ENCODE peak calls at places on chromosome 12, in nine cellular contexts. One of them, this sample, is unnamed.

GRCh38 chr12:113190761-113191160 is 5.2 kb downstream of the RITA1 start:
- DNase-seq in heart left ventricle: no peak
- DNase-seq in stomach: no peak
- DNase-seq in prostate gland: no peak
- DNase-seq in uterus: no peak
- DNase-seq in K562: peak; percentile 88
- DNase-seq in spleen: no peak
- DNase-seq in H1: no peak
- DNase-seq in breast epithelium: no peak
- DNase-seq in this sample: peak; percentile 66

GRCh38 chr12:48933664-48934311 is 8.5 kb upstream of the FKBP11 start:
- DNase-seq in heart left ventricle: no peak
- DNase-seq in stomach: no peak
- DNase-seq in prostate gland: no peak
- DNase-seq in uterus: no peak
- DNase-seq in K562: no peak
- DNase-seq in spleen: peak; percentile 23
- DNase-seq in H1: no peak
- DNase-seq in breast epithelium: no peak
- DNase-seq in this sample: no peak

GRCh38 chr12:46571593-46571992 is 199.0 kb upstream of the SLC38A2 start:
- DNase-seq in heart left ventricle: no peak
- DNase-seq in stomach: no peak
- DNase-seq in prostate gland: no peak
- DNase-seq in uterus: no peak
- DNase-seq in K562: no peak
- DNase-seq in spleen: no peak
- DNase-seq in H1: no peak
- DNase-seq in breast epithelium: no peak
- DNase-seq in this sample: no peak

GRCh38 chr12:46507766-46508165 is 135.2 kb upstream of the SLC38A2 start:
- DNase-seq in heart left ventricle: no peak
- DNase-seq in stomach: no peak
- DNase-seq in prostate gland: no peak
- DNase-seq in uterus: no peak
- DNase-seq in K562: no peak
- DNase-seq in spleen: no peak
- DNase-seq in H1: no peak
- DNase-seq in breast epithelium: no peak
- DNase-seq in this sample: no peak

GRCh38 chr12:76704693-76705092 is 59.2 kb upstream of the ZDHHC17 start:
- DNase-seq in heart left ventricle: no peak
- DNase-seq in stomach: no peak
- DNase-seq in prostate gland: no peak
- DNase-seq in uterus: no peak
- DNase-seq in K562: no peak
- DNase-seq in spleen: no peak
- DNase-seq in H1: no peak
- DNase-seq in breast epithelium: no peak
- DNase-seq in this sample: no peak

GRCh38 chr12:82942963-82943362 is 256.3 kb downstream of the TMTC2 start:
- DNase-seq in heart left ventricle: no peak
- DNase-seq in stomach: no peak
- DNase-seq in prostate gland: no peak
- DNase-seq in uterus: no peak
- DNase-seq in K562: no peak
- DNase-seq in spleen: no peak
- DNase-seq in H1: no peak
- DNase-seq in breast epithelium: no peak
- DNase-seq in this sample: no peak

GRCh38 chr12:43402431-43402830 is 149.6 kb downstream of the ADAMTS20 start:
- DNase-seq in heart left ventricle: no peak
- DNase-seq in stomach: no peak
- DNase-seq in prostate gland: no peak
- DNase-seq in uterus: no peak
- DNase-seq in K562: no peak
- DNase-seq in spleen: no peak
- DNase-seq in H1: no peak
- DNase-seq in breast epithelium: no peak
- DNase-seq in this sample: no peak

GRCh38 chr12:108459106-108459505 is 56.0 kb upstream of the FICD start:
- DNase-seq in heart left ventricle: no peak
- DNase-seq in stomach: no peak
- DNase-seq in prostate gland: no peak
- DNase-seq in uterus: no peak
- DNase-seq in K562: no peak
- DNase-seq in spleen: no peak
- DNase-seq in H1: no peak
- DNase-seq in breast epithelium: no peak
- DNase-seq in this sample: no peak

GRCh38 chr12:50764861-50765324 is 992 bp downstream of the ATF1 start:
- DNase-seq in heart left ventricle: no peak
- DNase-seq in stomach: no peak
- DNase-seq in prostate gland: no peak
- DNase-seq in uterus: peak; percentile 26
- DNase-seq in K562: peak; percentile 49
- DNase-seq in spleen: no peak
- DNase-seq in H1: no peak
- DNase-seq in breast epithelium: peak; percentile 21
- DNase-seq in this sample: peak; percentile 54

GRCh38 chr12:29191267-29191889 is 42.3 kb downstream of the FAR2 start:
- DNase-seq in heart left ventricle: no peak
- DNase-seq in stomach: no peak
- DNase-seq in prostate gland: no peak
- DNase-seq in uterus: no peak
- DNase-seq in K562: no peak
- DNase-seq in spleen: no peak
- DNase-seq in H1: no peak
- DNase-seq in breast epithelium: no peak
- DNase-seq in this sample: no peak

GRCh38 chr12:4250691-4251090 is 22.9 kb upstream of the CCND2 start:
- DNase-seq in heart left ventricle: no peak
- DNase-seq in stomach: no peak
- DNase-seq in prostate gland: no peak
- DNase-seq in uterus: no peak
- DNase-seq in K562: no peak
- DNase-seq in spleen: no peak
- DNase-seq in H1: no peak
- DNase-seq in breast epithelium: no peak
- DNase-seq in this sample: no peak

GRCh38 chr12:57142121-57142520 is 5.3 kb downstream of the LRP1-AS start:
- DNase-seq in heart left ventricle: no peak
- DNase-seq in stomach: no peak
- DNase-seq in prostate gland: no peak
- DNase-seq in uterus: peak; percentile 73
- DNase-seq in K562: no peak
- DNase-seq in spleen: no peak
- DNase-seq in H1: no peak
- DNase-seq in breast epithelium: no peak
- DNase-seq in this sample: no peak

GRCh38 chr12:57141249-57141648 is 6.2 kb downstream of the LRP1-AS start:
- DNase-seq in heart left ventricle: no peak
- DNase-seq in stomach: no peak
- DNase-seq in prostate gland: no peak
- DNase-seq in uterus: no peak
- DNase-seq in K562: no peak
- DNase-seq in spleen: no peak
- DNase-seq in H1: no peak
- DNase-seq in breast epithelium: no peak
- DNase-seq in this sample: no peak

GRCh38 chr12:57142727-57143126 is 4.7 kb downstream of the LRP1-AS start:
- DNase-seq in heart left ventricle: no peak
- DNase-seq in stomach: no peak
- DNase-seq in prostate gland: no peak
- DNase-seq in uterus: no peak
- DNase-seq in K562: no peak
- DNase-seq in spleen: no peak
- DNase-seq in H1: no peak
- DNase-seq in breast epithelium: no peak
- DNase-seq in this sample: no peak

GRCh38 chr12:57138526-57139272 is 8.7 kb downstream of the LRP1-AS start:
- DNase-seq in heart left ventricle: peak; percentile 87
- DNase-seq in stomach: no peak
- DNase-seq in prostate gland: no peak
- DNase-seq in uterus: peak; percentile 83
- DNase-seq in K562: peak; percentile 49
- DNase-seq in spleen: no peak
- DNase-seq in H1: no peak
- DNase-seq in breast epithelium: no peak
- DNase-seq in this sample: peak; percentile 71

GRCh38 chr12:57139796-57140649 is 7.4 kb downstream of the LRP1-AS start:
- DNase-seq in heart left ventricle: no peak
- DNase-seq in stomach: no peak
- DNase-seq in prostate gland: no peak
- DNase-seq in uterus: no peak
- DNase-seq in K562: no peak
- DNase-seq in spleen: no peak
- DNase-seq in H1: no peak
- DNase-seq in breast epithelium: no peak
- DNase-seq in this sample: no peak
- TF ChIP-seq POLR2A in heart left ventricle: no peak
- TF ChIP-seq POLR2A in stomach: no peak
- TF ChIP-seq POLR2A in prostate gland: no peak
- TF ChIP-seq POLR2A in uterus: no peak
- TF ChIP-seq POLR2A in K562: no peak
- TF ChIP-seq POLR2A in spleen: no peak
- TF ChIP-seq POLR2A in H1: no peak
- TF ChIP-seq POLR2A in breast epithelium: no peak
- TF ChIP-seq POLR2A in this sample: no peak

GRCh38 chr12:65638324-65638723 is 186.0 kb upstream of the HMGA2 start:
- DNase-seq in heart left ventricle: no peak
- DNase-seq in stomach: no peak
- DNase-seq in prostate gland: no peak
- DNase-seq in uterus: no peak
- DNase-seq in K562: no peak
- DNase-seq in spleen: no peak
- DNase-seq in H1: no peak
- DNase-seq in breast epithelium: no peak
- DNase-seq in this sample: no peak

GRCh38 chr12:65634626-65635331 is 189.5 kb upstream of the HMGA2 start:
- DNase-seq in heart left ventricle: no peak
- DNase-seq in stomach: no peak
- DNase-seq in prostate gland: no peak
- DNase-seq in uterus: no peak
- DNase-seq in K562: no peak
- DNase-seq in spleen: no peak
- DNase-seq in H1: no peak
- DNase-seq in breast epithelium: no peak
- DNase-seq in this sample: no peak

GRCh38 chr12:65637774-65638173 is 186.5 kb upstream of the HMGA2 start:
- DNase-seq in heart left ventricle: no peak
- DNase-seq in stomach: no peak
- DNase-seq in prostate gland: no peak
- DNase-seq in uterus: no peak
- DNase-seq in K562: no peak
- DNase-seq in spleen: no peak
- DNase-seq in H1: no peak
- DNase-seq in breast epithelium: no peak
- DNase-seq in this sample: no peak

GRCh38 chr12:65636436-65636835 is 187.8 kb upstream of the HMGA2 start:
- DNase-seq in heart left ventricle: no peak
- DNase-seq in stomach: no peak
- DNase-seq in prostate gland: no peak
- DNase-seq in uterus: no peak
- DNase-seq in K562: no peak
- DNase-seq in spleen: no peak
- DNase-seq in H1: no peak
- DNase-seq in breast epithelium: no peak
- DNase-seq in this sample: no peak

GRCh38 chr12:65637150-65637549 is 187.1 kb upstream of the HMGA2 start:
- DNase-seq in heart left ventricle: no peak
- DNase-seq in stomach: no peak
- DNase-seq in prostate gland: no peak
- DNase-seq in uterus: no peak
- DNase-seq in K562: no peak
- DNase-seq in spleen: no peak
- DNase-seq in H1: no peak
- DNase-seq in breast epithelium: no peak
- DNase-seq in this sample: no peak
- H3K4me1 ChIP-seq in heart left ventricle: no peaks in the 10 kb centered on the region
- H3K4me1 ChIP-seq in stomach: no peaks in the 10 kb centered on the region
- H3K4me1 ChIP-seq in prostate gland: no peaks in the 10 kb centered on the region
- H3K4me1 ChIP-seq in uterus: no peaks in the 10 kb centered on the region
- H3K4me1 ChIP-seq in K562: no peaks in the 10 kb centered on the region
- H3K4me1 ChIP-seq in spleen: no peaks in the 10 kb centered on the region
- H3K4me1 ChIP-seq in H1: no peaks in the 10 kb centered on the region
- H3K4me1 ChIP-seq in breast epithelium: no peaks in the 10 kb centered on the region
- H3K4me1 ChIP-seq in this sample: no peaks in the 10 kb centered on the region

GRCh38 chr12:571795-572531 is 91.3 kb downstream of the NINJ2 start:
- DNase-seq in heart left ventricle: peak; percentile 73
- DNase-seq in stomach: peak; percentile 40
- DNase-seq in prostate gland: no peak
- DNase-seq in uterus: no peak
- DNase-seq in K562: no peak
- DNase-seq in spleen: no peak
- DNase-seq in H1: no peak
- DNase-seq in breast epithelium: no peak
- DNase-seq in this sample: peak; percentile 86

GRCh38 chr12:569803-570236 is 93.4 kb downstream of the NINJ2 start:
- DNase-seq in heart left ventricle: peak; percentile 94
- DNase-seq in stomach: peak; percentile 90
- DNase-seq in prostate gland: peak; percentile 77
- DNase-seq in uterus: peak; percentile 90
- DNase-seq in K562: peak; percentile 83
- DNase-seq in spleen: peak; percentile 96
- DNase-seq in H1: peak; percentile 95
- DNase-seq in breast epithelium: peak; percentile 77
- DNase-seq in this sample: peak; percentile 91

GRCh38 chr12:569091-569676 is 94.1 kb downstream of the NINJ2 start:
- DNase-seq in heart left ventricle: no peak
- DNase-seq in stomach: no peak
- DNase-seq in prostate gland: no peak
- DNase-seq in uterus: no peak
- DNase-seq in K562: no peak
- DNase-seq in spleen: peak; percentile 74
- DNase-seq in H1: no peak
- DNase-seq in breast epithelium: no peak
- DNase-seq in this sample: no peak

GRCh38 chr12:570949-571794 is 92.1 kb downstream of the NINJ2 start:
- DNase-seq in heart left ventricle: peak; percentile 79
- DNase-seq in stomach: peak; percentile 83
- DNase-seq in prostate gland: peak; percentile 81
- DNase-seq in uterus: peak; percentile 83
- DNase-seq in K562: peak; percentile 42
- DNase-seq in spleen: peak; percentile 68
- DNase-seq in H1: peak; percentile 75
- DNase-seq in breast epithelium: peak; percentile 78
- DNase-seq in this sample: peak; percentile 90

GRCh38 chr12:570237-570925 is 92.9 kb downstream of the NINJ2 start:
- DNase-seq in heart left ventricle: peak; percentile 91
- DNase-seq in stomach: peak; percentile 77
- DNase-seq in prostate gland: peak; percentile 44
- DNase-seq in uterus: peak; percentile 80
- DNase-seq in K562: peak; percentile 62
- DNase-seq in spleen: peak; percentile 85
- DNase-seq in H1: peak; percentile 80
- DNase-seq in breast epithelium: peak; percentile 53
- DNase-seq in this sample: peak; percentile 88
- TF ChIP-seq POLR2A in heart left ventricle: peak; percentile 55
- TF ChIP-seq POLR2A in stomach: no peak
- TF ChIP-seq POLR2A in prostate gland: no peak
- TF ChIP-seq POLR2A in uterus: peak; percentile 65
- TF ChIP-seq POLR2A in K562: no peak
- TF ChIP-seq POLR2A in spleen: no peak
- TF ChIP-seq POLR2A in H1: no peak
- TF ChIP-seq POLR2A in breast epithelium: no peak
- TF ChIP-seq POLR2A in this sample: no peak

GRCh38 chr12:130649646-130650045 is 66.5 kb downstream of the RIMBP2 start:
- DNase-seq in heart left ventricle: no peak
- DNase-seq in stomach: no peak
- DNase-seq in prostate gland: no peak
- DNase-seq in uterus: no peak
- DNase-seq in K562: no peak
- DNase-seq in spleen: peak; percentile 45
- DNase-seq in H1: no peak
- DNase-seq in breast epithelium: no peak
- DNase-seq in this sample: no peak
- H3K4me1 ChIP-seq in heart left ventricle: no peaks in the 10 kb centered on the region
- H3K4me1 ChIP-seq in stomach: no peaks in the 10 kb centered on the region
- H3K4me1 ChIP-seq in prostate gland: no peaks in the 10 kb centered on the region
- H3K4me1 ChIP-seq in uterus: no peaks in the 10 kb centered on the region
- H3K4me1 ChIP-seq in K562: peaks cover 5% of the 10 kb centered on the region
- H3K4me1 ChIP-seq in spleen: no peaks in the 10 kb centered on the region
- H3K4me1 ChIP-seq in H1: peaks cover 3% of the 10 kb centered on the region
- H3K4me1 ChIP-seq in breast epithelium: no peaks in the 10 kb centered on the region
- H3K4me1 ChIP-seq in this sample: no peaks in the 10 kb centered on the region

This sample was measured in adrenal gland.